ENCODE peak calls at places on chromosomes 6 and 20, in eight cellular contexts. Z is MM.1S; Q is HTR-8/SVneo; D is IMR-90; U is myocyte; O is ecto neural progenitor cell; M is progenitor cell of endocrine pancreas; Y is stimulated activated CD8-positive, alpha-beta memory T cell treated with anti-CD3 and anti-CD28 coated beads, Interleukin-15, amount 100 ng/mL, for 24 hours. E is an unnamed sample.

GRCh38 chr6:169990095-169991030 is 238.9 kb downstream of the ERMARD start:
- DNase-seq in M (no peak), U (no peak), Z (no peak), Y (no peak), O (no peak), D (no peak), Q (no peak), E (no peak)

GRCh38 chr6:45982280-45983036 is 33.2 kb downstream of the CLIC5 start:
- DNase-seq in M (no peak), U (no peak), D (no peak), Q (no peak), O (no peak), Z (no peak), Y (no peak), E (no peak)

GRCh38 chr6:128415387-128415786 is 105.0 kb downstream of the PTPRK start:
- DNase-seq in Z (no peak), Q (no peak), U (no peak), Y (no peak), M (no peak), O (no peak), D (no peak), E (no peak)

GRCh38 chr20:21559305-21559704 is 45.4 kb upstream of the NKX2-2 start:
- DNase-seq in Y (no peak), D (no peak), Q (no peak), Z (peak), U (no peak), O (no peak), M (no peak), E (no peak)

GRCh38 chr6:162343196-162343901 is 384.2 kb downstream of the PRKN start:
- DNase-seq in O (no peak), M (no peak), U (no peak), Q (no peak), Z (no peak), Y (no peak), D (no peak), E (no peak)

GRCh38 chr6:44721954-44722578 is 334.6 kb downstream of the CDC5L start:
- DNase-seq in Y (no peak), U (no peak), Z (no peak), M (no peak), Q (no peak), D (no peak), O (no peak), E (no peak)

GRCh38 chr6:100447900-100448700 is 16.6 kb downstream of the SIM1 start:
- DNase-seq in Y (no peak), O (no peak), Z (no peak), M (no peak), Q (no peak), U (no peak), D (no peak), E (no peak)

GRCh38 chr20:53617791-53618489 is 24.3 kb upstream of the ZNF217 start:
- DNase-seq in Z (no peak), D (no peak), O (no peak), M (no peak), Q (no peak), Y (no peak), U (no peak), E (no peak)

GRCh38 chr6:46964716-46965519 is 43.2 kb upstream of the ADGRF5 start:
- DNase-seq in Y (no peak), O (no peak), Q (no peak), M (no peak), D (no peak), Z (no peak), U (peak), E (no peak)

GRCh38 chr20:62952373-62953166 is at the start of gene SLC17A9:
- DNase-seq in Z (peak), O (peak), Q (no peak), D (peak), U (no peak), M (no peak), Y (no peak), E (no peak)

GRCh38 chr6:42021847-42022754 is 28.2 kb upstream of the TAF8 start:
- DNase-seq in O (no peak), Q (no peak), M (no peak), D (no peak), Y (no peak), Z (no peak), U (no peak), E (no peak)

GRCh38 chr6:158574800-158575199 is 14.9 kb downstream of the TMEM181 start:
- DNase-seq in Y (no peak), D (no peak), U (no peak), O (no peak), M (no peak), Z (no peak), Q (no peak), E (no peak)

GRCh38 chr20:1118004-1118335 is 432 bp upstream of the PSMF1 start:
- DNase-seq in M (no peak), Z (no peak), Y (no peak), D (no peak), U (no peak), Q (no peak), O (no peak), E (no peak)

GRCh38 chr6:45438849-45439406 is 61.2 kb upstream of the SUPT3H start:
- DNase-seq in U (peak), M (no peak), Y (no peak), Z (no peak), D (peak), Q (no peak), O (no peak), E (no peak)

GRCh38 chr6:117265425-117266266 is at the start of gene VGLL2:
- DNase-seq in Z (peak), D (peak), O (peak), Q (peak), U (peak), M (peak), Y (no peak), E (no peak)

GRCh38 chr6:75204959-75205775 is 686 bp downstream of the COL12A1 start:
- DNase-seq in Q (no peak), M (no peak), U (peak), Y (no peak), O (peak), D (peak), Z (peak), E (no peak)

E was measured in iPS DF 19.7.